ENCODE peak calls at places on chromosomes 11 and 22, in nine cellular contexts. F, P, K, S, H, G, X, I and R are unnamed samples.

GRCh38 chr22:29396126-29396525 is 7.8 kb upstream of the AP1B1 start:
- DNase-seq in P (no peak), K (no peak), G (no peak), H (no peak), X (no peak), F (no peak), S (no peak), I (no peak), R (no peak)

GRCh38 chr22:41891407-41891806 is 23.5 kb downstream of the SHISA8 start:
- DNase-seq in P (no peak), I (no peak), F (no peak), S (no peak), X (no peak), H (no peak), K (no peak), G (no peak), R (no peak)

GRCh38 chr11:37449146-37449545 is 851.1 kb upstream of the RAG2 start:
- DNase-seq in K (no peak), I (peak; percentile 30), G (peak; percentile 1), X (peak; percentile 78), S (no peak), P (peak; percentile 81), F (peak; percentile 31), H (no peak), R (peak; percentile 94)

GRCh38 chr11:73239571-73240189 is 21.6 kb downstream of the P2RY2 start:
- DNase-seq in K (no peak), H (no peak), P (no peak), I (peak; percentile 37), G (no peak), F (no peak), S (no peak), X (no peak), R (no peak)

GRCh38 chr11:130633466-130633865 is 185.0 kb downstream of the ADAMTS15 start:
- DNase-seq in K (no peak), I (no peak), P (peak; percentile 67), S (no peak), X (peak; percentile 28), F (peak; percentile 23), H (no peak), G (no peak), R (no peak)

GRCh38 chr11:96014234-96014633 is 90.3 kb upstream of the MTMR2 start:
- DNase-seq in G (peak; percentile 18), I (no peak), H (no peak), K (no peak), S (peak; percentile 97), X (peak; percentile 37), P (peak; percentile 80), F (peak; percentile 82), R (peak; percentile 57)

GRCh38 chr11:15886866-15887265 is 469.5 kb downstream of the SOX6 start:
- DNase-seq in P (no peak), X (no peak), G (no peak), H (no peak), F (no peak), K (no peak), I (no peak), S (no peak), R (no peak)

GRCh38 chr11:121035823-121036222 is 11.9 kb downstream of the TBCEL start:
- DNase-seq in X (no peak), G (no peak), F (no peak), I (no peak), S (no peak), H (no peak), K (no peak), P (no peak), R (no peak)

GRCh38 chr22:49592780-49593501 is 234.7 kb downstream of the BRD1 start:
- DNase-seq in K (peak; percentile 57), S (no peak), X (no peak), G (no peak), F (no peak), P (no peak), H (no peak), I (no peak), R (no peak)

GRCh38 chr11:29321293-29322132 is 695.3 kb downstream of the KCNA4 start:
- DNase-seq in K (no peak), X (peak; percentile 49), G (peak; percentile 27), H (no peak), S (peak; percentile 75), F (peak; percentile 15), I (no peak), P (peak; percentile 81), R (no peak)

GRCh38 chr11:134932761-134933160 is 520.7 kb upstream of the B3GAT1 start:
- DNase-seq in G (no peak), X (no peak), F (no peak), P (no peak), I (no peak), H (no peak), K (no peak), S (no peak), R (no peak)

GRCh38 chr11:26199341-26199740 is 132.6 kb upstream of the ANO3 start:
- DNase-seq in K (no peak), I (no peak), X (peak; percentile 74), G (no peak), P (no peak), F (peak; percentile 20), S (no peak), H (no peak), R (peak; percentile 11)

GRCh38 chr11:72872012-72872411 is 57.8 kb downstream of the ATG16L2 start:
- DNase-seq in X (no peak), G (no peak), K (no peak), P (no peak), H (no peak), I (no peak), S (no peak), F (no peak), R (no peak)

GRCh38 chr11:72573380-72573949 is 100.8 kb downstream of the PDE2A start:
- DNase-seq in H (no peak), F (peak; percentile 62), I (peak; percentile 80), X (peak; percentile 28), G (peak; percentile 54), K (peak; percentile 46), S (peak; percentile 9), P (peak; percentile 59), R (peak; percentile 42)

GRCh38 chr11:126588630-126589491 is 233.4 kb downstream of the ST3GAL4 start:
- DNase-seq in H (no peak), K (no peak), I (no peak), P (no peak), S (no peak), F (no peak), X (no peak), G (no peak), R (no peak)

GRCh38 chr11:65785329-65786007 is 1.4 kb upstream of the OVOL1 start:
- DNase-seq in K (no peak), X (no peak), I (no peak), P (no peak), H (no peak), S (no peak), G (no peak), F (no peak), R (no peak)

GRCh38 chr11:65786786-65787636 is at the start of gene OVOL1:
- DNase-seq in X (no peak), F (no peak), H (no peak), K (no peak), P (peak; percentile 93), I (peak; percentile 87), S (no peak), G (peak; percentile 93), R (no peak)

GRCh38 chr11:65787649-65788622 is 1.1 kb downstream of the OVOL1 start:
- DNase-seq in S (no peak), G (no peak), I (peak; percentile 91), P (no peak), X (no peak), F (peak; percentile 30), H (no peak), K (no peak), R (no peak)

GRCh38 chr11:65788801-65789200 is 1.9 kb downstream of the OVOL1 start:
- DNase-seq in K (no peak), I (no peak), X (no peak), H (no peak), G (no peak), P (no peak), F (no peak), S (no peak), R (no peak)

GRCh38 chr11:65786008-65786785 is 666 bp upstream of the OVOL1 start:
- DNase-seq in G (no peak), H (no peak), F (peak; percentile 42), S (no peak), I (peak; percentile 62), X (no peak), K (no peak), P (no peak), R (no peak)
- TF ChIP-seq EZH2 in G (no peak), H (no peak), F (peak; percentile 83), S (peak; percentile 23), I (peak; percentile 71), X (peak; percentile 95), K (peak; percentile 100), P (no peak), R (peak; percentile 87)

GRCh38 chr22:38454361-38455062 is 487 bp downstream of the KCNJ4 start:
- DNase-seq in S (no peak), P (no peak), H (no peak), F (peak; percentile 17), I (no peak), G (no peak), X (no peak), K (no peak), R (no peak)
- H3K27me3 ChIP-seq in S (peaks cover 79% of the 10 kb centered on the region), P (peaks cover 10% of the 10 kb centered on the region), H (peaks cover 75% of the 10 kb centered on the region), F (peaks cover 59% of the 10 kb centered on the region), I (peaks cover 66% of the 10 kb centered on the region), G (peaks cover 69% of the 10 kb centered on the region), X (peaks cover 62% of the 10 kb centered on the region), K (peaks cover 51% of the 10 kb centered on the region), R (peaks cover 8% of the 10 kb centered on the region)

GRCh38 chr11:63613517-63614135 is 607 bp downstream of the PLAAT3 start:
- DNase-seq in S (no peak), F (peak; percentile 38), K (peak; percentile 29), I (peak; percentile 78), H (no peak), P (peak; percentile 34), X (no peak), G (peak; percentile 53), R (peak; percentile 12)

GRCh38 chr11:63611395-63611747 is 2.9 kb downstream of the PLAAT3 start:
- DNase-seq in P (no peak), X (no peak), I (no peak), F (no peak), S (no peak), H (no peak), K (peak; percentile 16), G (no peak), R (no peak)

GRCh38 chr11:63616953-63617352 is 2.7 kb upstream of the PLAAT3 start:
- DNase-seq in K (no peak), I (no peak), P (no peak), S (no peak), X (no peak), G (no peak), H (no peak), F (no peak), R (no peak)

GRCh38 chr11:63612181-63612580 is 2.1 kb downstream of the PLAAT3 start:
- DNase-seq in P (no peak), X (no peak), I (no peak), F (no peak), K (no peak), G (no peak), S (no peak), H (no peak), R (no peak)

GRCh38 chr11:63614136-63614664 is at the start of gene PLAAT3:
- DNase-seq in H (no peak), G (peak; percentile 92), I (peak; percentile 87), K (peak; percentile 58), P (peak; percentile 77), F (peak; percentile 61), S (no peak), X (peak; percentile 48), R (peak; percentile 24)
- H3K27ac ChIP-seq in H (no peak within 1 kb of the TSS), G (peak within 1 kb of the TSS; percentile 41), I (peak within 1 kb of the TSS; percentile 72), K (peak within 1 kb of the TSS; percentile 54), P (peak within 1 kb of the TSS; percentile 2), F (no peak within 1 kb of the TSS), S (no peak within 1 kb of the TSS), X (peak within 1 kb of the TSS; percentile 50), R (no peak within 1 kb of the TSS)

GRCh38 chr11:46701078-46701654 is 335 bp downstream of the ZNF408 start:
- DNase-seq in I (peak; percentile 21), H (no peak), G (no peak), F (peak; percentile 38), P (no peak), K (no peak), X (no peak), S (no peak), R (no peak)
- TF ChIP-seq EZH2 in I (no peak), H (no peak), G (no peak), F (no peak), P (no peak), K (no peak), X (no peak), S (no peak), R (no peak)